ENCODE peak calls at places on chromosomes 3 and 15, in six cellular contexts. Z is Peyer's patch; Q is RCC 7860; S is activated T-cell treated with anti-CD3 and anti-CD28 coated beads for 4 hours; E is amygdala; X is effector CD4-positive, alpha-beta T cell. G is an unnamed sample.

GRCh38 chr15:68383161-68384074 is 48.5 kb downstream of the ITGA11 start:
- DNase-seq in Z (peak), Q (peak), S (peak), E (no peak), X (peak), G (no peak)

GRCh38 chr3:51968175-51968681 is 974 bp upstream of the PCBP4 start:
- DNase-seq in Z (no peak), Q (no peak), S (no peak), E (no peak), X (no peak), G (no peak)

GRCh38 chr3:157418104-157418503 is 18.5 kb upstream of the PTX3 start:
- DNase-seq in Z (no peak), Q (peak), S (no peak), E (no peak), X (no peak), G (no peak)

GRCh38 chr15:70566047-70566835 is 197.1 kb downstream of the UACA start:
- DNase-seq in Z (no peak), Q (no peak), S (no peak), E (no peak), X (no peak), G (no peak)

GRCh38 chr3:32359766-32360513 is 31.7 kb upstream of the CMTM7 start:
- DNase-seq in Z (no peak), Q (no peak), S (no peak), E (no peak), X (no peak), G (no peak)

GRCh38 chr3:106063909-106064308 is 195.1 kb upstream of the CBLB start:
- DNase-seq in Z (no peak), Q (no peak), S (no peak), E (no peak), X (no peak), G (no peak)

GRCh38 chr3:11186771-11187170 is 32.5 kb downstream of the HRH1 start:
- DNase-seq in Z (no peak), Q (no peak), S (no peak), E (no peak), X (no peak), G (no peak)

GRCh38 chr3:143298380-143298779 is 178.8 kb downstream of the CHST2 start:
- DNase-seq in Z (no peak), Q (no peak), S (no peak), E (no peak), X (no peak), G (no peak)

GRCh38 chr3:180882115-180882514 is 30.4 kb upstream of the FXR1 start:
- DNase-seq in Z (no peak), Q (no peak), S (no peak), E (no peak), X (no peak), G (no peak)

GRCh38 chr3:172648736-172649135 is 62.1 kb downstream of the NCEH1 start:
- DNase-seq in Z (no peak), Q (no peak), S (no peak), E (no peak), X (no peak), G (no peak)

GRCh38 chr15:45402955-45403892 is 24.9 kb upstream of the GATM start:
- DNase-seq in Z (peak), Q (peak), S (no peak), E (no peak), X (peak), G (no peak)

GRCh38 chr3:36763850-36764703 is at the start of gene DCLK3:
- DNase-seq in Z (no peak), Q (no peak), S (no peak), E (no peak), X (no peak), G (no peak)

GRCh38 chr3:31942446-31942845 is 38.6 kb downstream of the OSBPL10 start:
- DNase-seq in Z (no peak), Q (no peak), S (no peak), E (no peak), X (no peak), G (no peak)

GRCh38 chr3:133979553-133979952 is 50.2 kb downstream of the SLCO2A1 start:
- DNase-seq in Z (no peak), Q (no peak), S (no peak), E (no peak), X (no peak), G (no peak)

GRCh38 chr15:42094512-42094963 is at the start of gene PLA2G4D:
- DNase-seq in Z (no peak), Q (no peak), S (no peak), E (no peak), X (no peak), G (no peak)

GRCh38 chr3:115891237-115891636 is 267.9 kb downstream of the GAP43 start:
- DNase-seq in Z (no peak), Q (no peak), S (no peak), E (no peak), X (no peak), G (no peak)

GRCh38 chr3:81154611-81155143 is 606.8 kb downstream of the GBE1 start:
- DNase-seq in Z (no peak), Q (no peak), S (no peak), E (no peak), X (no peak), G (no peak)

GRCh38 chr15:36644156-36644896 is 64.9 kb downstream of the CDIN1 start:
- DNase-seq in Z (no peak), Q (no peak), S (no peak), E (no peak), X (no peak), G (no peak)

GRCh38 chr3:28114893-28115292 is 126.5 kb upstream of the CMC1 start:
- DNase-seq in Z (no peak), Q (no peak), S (no peak), E (no peak), X (no peak), G (no peak)

GRCh38 chr3:46367811-46368210 is 2.9 kb upstream of the CCR5 start:
- DNase-seq in Z (no peak), Q (no peak), S (no peak), E (no peak), X (no peak), G (no peak)

GRCh38 chr3:21390136-21390535 is 360.9 kb downstream of the ZNF385D start:
- DNase-seq in Z (no peak), Q (peak), S (no peak), E (no peak), X (no peak), G (no peak)

GRCh38 chr3:37862712-37863551 is 1.3 kb downstream of the CTDSPL start:
- DNase-seq in Z (no peak), Q (no peak), S (no peak), E (no peak), X (no peak), G (no peak)

GRCh38 chr3:53030864-53031445 is 14.9 kb downstream of the SFMBT1 start:
- DNase-seq in Z (peak), Q (no peak), S (peak), E (no peak), X (no peak), G (no peak)

GRCh38 chr15:85071534-85071933 is 89.9 kb downstream of the PDE8A start:
- DNase-seq in Z (no peak), Q (no peak), S (no peak), E (no peak), X (no peak), G (no peak)

GRCh38 chr15:57060799-57061198 is 142.4 kb downstream of the TCF12 start:
- DNase-seq in Z (no peak), Q (peak), S (no peak), E (no peak), X (no peak), G (no peak)

GRCh38 chr3:44966795-44967278 is 9.1 kb downstream of the ZDHHC3 start:
- DNase-seq in Z (peak), Q (no peak), S (no peak), E (no peak), X (no peak), G (no peak)

GRCh38 chr3:32593903-32594525 is 23.4 kb upstream of the DYNC1LI1 start:
- DNase-seq in Z (no peak), Q (no peak), S (no peak), E (no peak), X (no peak), G (no peak)

GRCh38 chr15:43105778-43106485 is at the start of gene UBR1:
- DNase-seq in Z (peak), Q (peak), S (peak), E (peak), X (peak), G (peak)

GRCh38 chr15:31326729-31327673 is at the start of gene KLF13:
- DNase-seq in Z (peak), Q (no peak), S (peak), E (no peak), X (peak), G (peak)

GRCh38 chr3:24088782-24089181 is 143.7 kb downstream of the NR1D2 start:
- DNase-seq in Z (no peak), Q (peak), S (no peak), E (no peak), X (no peak), G (no peak)

GRCh38 chr3:12907729-12908128 is 66.4 kb upstream of the RPL32 start:
- DNase-seq in Z (no peak), Q (no peak), S (no peak), E (no peak), X (no peak), G (no peak)

GRCh38 chr3:147616998-147617619 is 207.9 kb downstream of the ZIC1 start:
- DNase-seq in Z (no peak), Q (peak), S (no peak), E (no peak), X (no peak), G (no peak)

GRCh38 chr3:11187678-11188077 is 33.4 kb downstream of the HRH1 start:
- DNase-seq in Z (no peak), Q (no peak), S (no peak), E (no peak), X (no peak), G (no peak)

GRCh38 chr3:156865732-156866131 is 39.6 kb downstream of the LEKR1 start:
- DNase-seq in Z (no peak), Q (no peak), S (no peak), E (no peak), X (no peak), G (no peak)

GRCh38 chr3:122394173-122394572 is 10.2 kb downstream of the FAM162A start:
- DNase-seq in Z (no peak), Q (no peak), S (no peak), E (no peak), X (no peak), G (no peak)

GRCh38 chr3:127585163-127585812 is 5.2 kb downstream of the TPRA1 start:
- DNase-seq in Z (no peak), Q (no peak), S (no peak), E (no peak), X (no peak), G (no peak)

GRCh38 chr15:65094294-65094995 is 17.9 kb downstream of the KBTBD13 start:
- DNase-seq in Z (peak), Q (no peak), S (no peak), E (no peak), X (no peak), G (no peak)

GRCh38 chr3:189985938-189986337 is 134.8 kb downstream of the P3H2 start:
- DNase-seq in Z (no peak), Q (no peak), S (no peak), E (no peak), X (no peak), G (no peak)

GRCh38 chr3:124854027-124854426 is 33.1 kb downstream of the ITGB5 start:
- DNase-seq in Z (no peak), Q (no peak), S (no peak), E (no peak), X (no peak), G (no peak)

GRCh38 chr3:83934208-83935150 is 1024.3 kb upstream of the CADM2 start:
- DNase-seq in Z (no peak), Q (no peak), S (no peak), E (no peak), X (no peak), G (no peak)

G was measured in activated CD8-positive, alpha-beta memory T cell treated with anti-CD3 and anti-CD28 coated beads for 4 hours.